ENCODE peak calls at places on chromosomes 12 and 14, in seven cellular contexts. I is body of pancreas, W is GM12865, Z is nephron progenitor cell, M is endothelial cell, R is tibial artery, N is cardiac fibroblast. B is an unnamed sample.

GRCh38 chr14:53226553-53226952 is 73.4 kb upstream of the DDHD1 start:
- DNase-seq in R (no peak), W (peak), Z (no peak), M (no peak), N (peak), I (no peak), B (no peak)

GRCh38 chr14:101188571-101188915 is 285.0 kb upstream of the RTL1 start:
- DNase-seq in Z (no peak), M (no peak), I (no peak), N (no peak), R (no peak), W (no peak), B (peak)

GRCh38 chr14:59055439-59056045 is 132.9 kb upstream of the DAAM1 start:
- DNase-seq in R (no peak), N (peak), Z (peak), W (peak), I (peak), M (no peak), B (peak)

GRCh38 chr12:14284189-14284722 is 81.2 kb upstream of the ATF7IP start:
- DNase-seq in M (no peak), N (no peak), R (no peak), W (peak), Z (peak), I (no peak), B (peak)

GRCh38 chr12:93699271-93700141 is 22.3 kb downstream of the CRADD start:
- DNase-seq in Z (no peak), M (no peak), I (no peak), N (peak), W (no peak), R (no peak), B (no peak)

GRCh38 chr14:75995372-75996041 is 9.9 kb downstream of the IFT43 start:
- DNase-seq in R (peak), N (peak), W (no peak), Z (no peak), M (no peak), I (no peak), B (no peak)

GRCh38 chr12:67623259-67623658 is 25.3 kb upstream of the DYRK2 start:
- DNase-seq in N (no peak), W (no peak), M (no peak), I (no peak), R (no peak), Z (no peak), B (no peak)

GRCh38 chr14:34665785-34666425 is 36.0 kb upstream of the SNX6 start:
- DNase-seq in W (no peak), R (no peak), N (peak), I (peak), M (no peak), Z (no peak), B (no peak)

GRCh38 chr14:59283380-59283779 is 94.9 kb downstream of the DAAM1 start:
- DNase-seq in Z (no peak), N (peak), I (no peak), R (no peak), W (no peak), M (no peak), B (no peak)

GRCh38 chr14:93700928-93701327 is 87.4 kb downstream of the PRIMA1 start:
- DNase-seq in M (no peak), I (no peak), N (no peak), W (no peak), R (no peak), Z (no peak), B (no peak)

GRCh38 chr14:50344116-50344775 is 32.1 kb downstream of the DMAC2L start:
- DNase-seq in Z (no peak), I (no peak), W (peak), N (peak), R (no peak), M (no peak), B (peak)

GRCh38 chr14:23217032-23217431 is 20.7 kb upstream of the RNF212B start:
- DNase-seq in I (no peak), N (no peak), M (no peak), W (no peak), Z (no peak), R (no peak), B (no peak)

GRCh38 chr12:40058721-40059190 is 47.1 kb downstream of the SLC2A13 start:
- DNase-seq in I (no peak), Z (no peak), R (no peak), M (no peak), N (peak), W (no peak), B (no peak)

GRCh38 chr12:57715786-57716185 is 21.9 kb downstream of the OS9 start:
- DNase-seq in R (no peak), N (no peak), M (no peak), W (no peak), Z (no peak), I (no peak), B (peak)

GRCh38 chr14:95652690-95653089 is 33.5 kb upstream of the TCL1B start:
- DNase-seq in M (no peak), I (no peak), N (no peak), W (peak), R (no peak), Z (no peak), B (no peak)

GRCh38 chr14:64186231-64187129 is 107.7 kb downstream of the ESR2 start:
- DNase-seq in M (no peak), I (peak), Z (peak), W (no peak), N (no peak), R (no peak), B (no peak)

GRCh38 chr12:113601656-113602263 is 130.1 kb upstream of the LHX5 start:
- DNase-seq in R (peak), N (no peak), Z (peak), I (no peak), W (no peak), M (peak), B (no peak)

GRCh38 chr12:95880895-95881294 is 22.1 kb downstream of the SNRPF start:
- DNase-seq in R (no peak), N (no peak), I (no peak), Z (no peak), W (no peak), M (no peak), B (no peak)

GRCh38 chr12:101108130-101108529 is 101.9 kb downstream of the SLC5A8 start:
- DNase-seq in M (no peak), R (no peak), W (no peak), Z (no peak), N (no peak), I (no peak), B (no peak)

GRCh38 chr14:68977741-68978549 is 1.2 kb downstream of the ACTN1 start:
- DNase-seq in I (peak), Z (peak), N (peak), R (peak), W (peak), M (peak), B (no peak)

GRCh38 chr12:128617304-128617833 is 206.4 kb downstream of the SLC15A4 start:
- DNase-seq in M (no peak), W (no peak), N (no peak), R (no peak), I (no peak), Z (no peak), B (no peak)

GRCh38 chr12:57832966-57833365 is 13.6 kb downstream of the CTDSP2 start:
- DNase-seq in M (no peak), I (no peak), W (peak), N (peak), Z (peak), R (peak), B (no peak)

GRCh38 chr12:92064420-92064819 is 81.2 kb downstream of the BTG1 start:
- DNase-seq in N (no peak), I (peak), W (no peak), R (no peak), Z (no peak), M (no peak), B (no peak)

GRCh38 chr12:79174656-79175055 is 310.1 kb downstream of the SYT1 start:
- DNase-seq in W (peak), Z (no peak), N (peak), M (no peak), R (no peak), I (no peak), B (no peak)

GRCh38 chr14:56474419-56475022 is 105.1 kb upstream of the TMEM260 start:
- DNase-seq in Z (peak), M (peak), I (no peak), R (no peak), W (peak), N (peak), B (peak)

GRCh38 chr14:72894623-72895378 is 900 bp upstream of the DPF3 start:
- DNase-seq in R (no peak), N (peak), W (no peak), M (peak), Z (peak), I (peak), B (no peak)

GRCh38 chr14:73789996-73790581 is 61.5 kb upstream of the PTGR2 start:
- DNase-seq in M (no peak), I (peak), R (peak), W (no peak), N (peak), Z (no peak), B (no peak)

GRCh38 chr12:75446857-75447256 is 33.7 kb upstream of the GLIPR1 start:
- DNase-seq in I (no peak), M (no peak), R (no peak), N (peak), W (no peak), Z (no peak), B (no peak)

GRCh38 chr14:72763892-72764291 is 130.0 kb downstream of the DPF3 start:
- DNase-seq in I (no peak), N (no peak), M (no peak), W (no peak), R (no peak), Z (no peak), B (no peak)

GRCh38 chr14:99915305-99916090 is 122.3 kb downstream of the EML1 start:
- DNase-seq in N (no peak), W (no peak), I (no peak), R (no peak), M (no peak), Z (no peak), B (no peak)

GRCh38 chr14:68665792-68666195 is 127.1 kb downstream of the ZFP36L1 start:
- DNase-seq in W (no peak), R (no peak), N (no peak), I (no peak), Z (no peak), M (no peak), B (no peak)

GRCh38 chr14:81303258-81303935 is 82.6 kb upstream of the GTF2A1 start:
- DNase-seq in Z (no peak), N (no peak), I (peak), M (no peak), R (no peak), W (peak), B (peak)

GRCh38 chr14:26925876-26926584 is 328.2 kb upstream of the NOVA1 start:
- DNase-seq in W (no peak), I (no peak), Z (no peak), M (no peak), N (peak), R (no peak), B (no peak)

GRCh38 chr12:11862794-11863193 is 207.9 kb upstream of the BCL2L14 start:
- DNase-seq in R (no peak), N (peak), M (no peak), W (peak), I (peak), Z (peak), B (peak)

GRCh38 chr14:100286484-100287191 is 19.6 kb downstream of the SLC25A29 start:
- DNase-seq in W (no peak), Z (no peak), I (no peak), N (no peak), M (no peak), R (no peak), B (no peak)

GRCh38 chr12:120225852-120226640 is 25.1 kb upstream of the RPLP0 start:
- DNase-seq in M (no peak), Z (no peak), R (no peak), N (peak), W (no peak), I (peak), B (peak)

GRCh38 chr14:33364536-33364935 is 425.9 kb downstream of the NPAS3 start:
- DNase-seq in R (no peak), Z (peak), M (no peak), W (no peak), N (no peak), I (no peak), B (no peak)

GRCh38 chr14:101046071-101046470 is 142.5 kb upstream of the RTL1 start:
- DNase-seq in N (no peak), Z (no peak), W (no peak), R (no peak), M (no peak), I (no peak), B (no peak)

GRCh38 chr12:26158078-26158764 is 33.4 kb upstream of the BHLHE41 start:
- DNase-seq in R (no peak), W (peak), Z (no peak), N (no peak), I (no peak), M (no peak), B (peak)
- TF ChIP-seq CTCF in R (no peak), W (peak), Z (no peak), N (no peak), I (no peak), M (no peak), B (no peak)

GRCh38 chr12:117671734-117672133 is 297.1 kb downstream of the KSR2 start:
- DNase-seq in Z (peak), M (peak), N (no peak), I (peak), W (peak), R (no peak), B (peak)
- TF ChIP-seq CTCF in Z (peak), M (peak), N (peak), I (peak), W (peak), R (no peak), B (peak)

GRCh38 chr14:86955955-86956354 is 1037.0 kb downstream of the GALC start:
- DNase-seq in N (no peak), M (no peak), Z (no peak), I (no peak), W (no peak), R (no peak), B (no peak)

GRCh38 chr14:86961106-86961716 is 1031.8 kb downstream of the GALC start:
- DNase-seq in R (no peak), N (peak), I (peak), Z (no peak), W (peak), M (peak), B (no peak)
- TF ChIP-seq CTCF in R (no peak), N (peak), I (peak), Z (peak), W (peak), M (peak), B (no peak)

GRCh38 chr12:123972448-123973401 is at the start of the genes CCDC92 and ZNF664:
- DNase-seq in R (peak), M (peak), W (peak), Z (peak), I (peak), N (peak), B (peak)
- TF ChIP-seq CTCF in R (peak), M (no peak), W (peak), Z (no peak), I (peak), N (no peak), B (peak)

GRCh38 chr14:91252901-91253794 is 8.6 kb upstream of the GPR68 start:
- DNase-seq in I (peak), W (peak), R (no peak), M (peak), N (no peak), Z (peak), B (peak)
- TF ChIP-seq CTCF in I (no peak), W (no peak), R (no peak), M (no peak), N (peak), Z (peak), B (no peak)

DNA sequence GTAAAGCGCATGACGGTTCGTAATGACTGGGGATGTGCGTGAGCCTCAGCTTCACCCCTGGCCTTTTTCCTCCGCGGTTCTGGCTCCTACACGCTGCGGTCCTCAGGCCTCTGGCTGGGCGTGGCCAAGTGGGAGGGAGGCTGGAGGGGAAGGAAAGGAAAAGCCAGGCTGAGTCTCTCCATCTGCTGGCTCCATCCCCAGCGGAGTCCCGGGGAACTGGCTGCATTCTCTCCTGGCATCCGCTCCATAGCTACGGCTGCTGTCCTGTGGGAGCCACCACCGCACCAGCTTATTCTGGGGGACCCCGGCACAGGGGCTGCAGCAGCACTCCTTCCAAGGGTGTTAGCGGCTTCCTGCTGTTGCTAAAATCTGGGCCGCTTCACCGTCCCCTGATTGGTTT is 68.2 kb upstream of the SLC24A4 start:
- DNase-seq in W (no peak), R (peak), Z (peak), M (peak), N (peak), I (peak), B (no peak)
- TF ChIP-seq CTCF in W (no peak), R (peak), Z (no peak), M (no peak), N (no peak), I (no peak), B (no peak)

GRCh38 chr12:124725099-124725498 is 138.6 kb downstream of the SCARB1 start:
- DNase-seq in M (no peak), Z (no peak), W (no peak), R (no peak), I (no peak), N (no peak), B (no peak)

GRCh38 chr12:124727922-124728321 is 135.7 kb downstream of the SCARB1 start:
- DNase-seq in W (no peak), N (no peak), M (no peak), I (no peak), R (no peak), Z (no peak), B (no peak)

GRCh38 chr12:124730455-124730932 is 133.2 kb downstream of the SCARB1 start:
- DNase-seq in R (no peak), I (peak), W (no peak), Z (no peak), M (no peak), N (peak), B (no peak)

GRCh38 chr12:124725612-124726237 is 137.9 kb downstream of the SCARB1 start:
- DNase-seq in W (no peak), Z (no peak), R (no peak), I (no peak), N (no peak), M (no peak), B (no peak)

GRCh38 chr12:124727244-124727673 is 136.4 kb downstream of the SCARB1 start:
- DNase-seq in N (peak), R (peak), Z (no peak), I (peak), M (no peak), W (peak), B (peak)
- TF ChIP-seq CTCF in N (no peak), R (no peak), Z (no peak), I (no peak), M (no peak), W (no peak), B (no peak)

B was measured in GM10248.